ENCODE peak calls at places on chromosomes 7 and 10, in ten cellular contexts. U, R, Q, Y, X, B, G, K, A and M are unnamed samples.

GRCh38 chr10:74924251-74924954 is 98.0 kb downstream of the KAT6B start:
- DNase-seq in U (peak), R (no peak), Q (no peak), Y (no peak), X (peak), B (no peak), G (peak), K (peak), A (no peak), M (peak)

GRCh38 chr7:99525713-99526440 is 21.4 kb downstream of the ZKSCAN5 start:
- DNase-seq in U (peak), R (peak), Q (no peak), Y (no peak), X (no peak), B (no peak), G (no peak), K (no peak), A (no peak), M (no peak)

GRCh38 chr10:63197304-63198092 is 64.4 kb downstream of the NRBF2 start:
- DNase-seq in U (peak), R (no peak), Q (no peak), Y (no peak), X (peak), B (no peak), G (peak), K (peak), A (no peak), M (peak)

GRCh38 chr10:26488344-26488743 is 50.2 kb downstream of the APBB1IP start:
- DNase-seq in U (peak), R (no peak), Q (no peak), Y (no peak), X (no peak), B (no peak), G (peak), K (peak), A (no peak), M (no peak)

GRCh38 chr10:12839941-12840611 is 161.4 kb downstream of the CCDC3 start:
- DNase-seq in U (no peak), R (no peak), Q (no peak), Y (no peak), X (no peak), B (no peak), G (peak), K (peak), A (no peak), M (no peak)

GRCh38 chr10:6185039-6185716 is 17.6 kb upstream of the PFKFB3 start:
- DNase-seq in U (no peak), R (peak), Q (no peak), Y (no peak), X (no peak), B (no peak), G (no peak), K (no peak), A (no peak), M (no peak)

GRCh38 chr7:142549007-142549406 is 200.3 kb upstream of the PRSS1 start:
- DNase-seq in U (peak), R (no peak), Q (no peak), Y (no peak), X (peak), B (no peak), G (peak), K (peak), A (no peak), M (no peak)

GRCh38 chr10:52999258-52999657 is 226.7 kb upstream of the MBL2 start:
- DNase-seq in U (no peak), R (no peak), Q (no peak), Y (no peak), X (no peak), B (no peak), G (no peak), K (no peak), A (no peak), M (no peak)

GRCh38 chr7:70063371-70063770 is 465.1 kb downstream of the AUTS2 start:
- DNase-seq in U (no peak), R (no peak), Q (no peak), Y (no peak), X (no peak), B (no peak), G (no peak), K (no peak), A (no peak), M (no peak)

GRCh38 chr10:131230641-131231322 is 80.7 kb downstream of the TCERG1L start:
- DNase-seq in U (no peak), R (no peak), Q (peak), Y (peak), X (no peak), B (no peak), G (no peak), K (no peak), A (no peak), M (no peak)

GRCh38 chr10:70479626-70480253 is 1.2 kb downstream of the PALD1 start:
- DNase-seq in U (peak), R (no peak), Q (no peak), Y (no peak), X (no peak), B (peak), G (no peak), K (no peak), A (no peak), M (no peak)

GRCh38 chr10:70477661-70478162 is 855 bp upstream of the PALD1 start:
- DNase-seq in U (peak), R (peak), Q (peak), Y (no peak), X (peak), B (no peak), G (peak), K (peak), A (no peak), M (peak)

GRCh38 chr10:70478191-70479160 is at the start of gene PALD1:
- DNase-seq in U (peak), R (peak), Q (peak), Y (peak), X (no peak), B (peak), G (peak), K (peak), A (no peak), M (peak)

GRCh38 chr10:70480254-70480861 is 1.8 kb downstream of the PALD1 start:
- DNase-seq in U (no peak), R (no peak), Q (no peak), Y (no peak), X (no peak), B (no peak), G (no peak), K (no peak), A (no peak), M (no peak)

DNA sequence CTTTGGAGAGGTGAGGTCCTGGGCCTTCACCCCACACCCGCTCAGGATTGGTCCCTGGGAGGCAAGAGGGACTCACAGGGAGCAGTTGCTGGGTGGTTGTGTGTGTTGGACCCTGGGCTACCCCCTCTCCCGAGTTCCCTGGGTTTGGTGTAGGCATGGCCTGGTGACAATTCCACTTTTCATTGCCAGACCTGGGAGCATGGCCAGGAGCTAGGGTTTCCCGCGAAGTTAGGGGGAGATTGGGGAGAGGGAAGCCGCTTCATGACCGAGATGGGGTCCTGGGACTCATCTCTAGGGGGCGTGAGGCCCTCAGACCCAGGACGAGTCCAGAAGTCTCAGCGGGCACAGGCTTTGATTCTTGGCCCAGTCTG is 579 bp downstream of the PALD1 start:
- DNase-seq in U (no peak), R (peak), Q (no peak), Y (no peak), X (no peak), B (no peak), G (no peak), K (no peak), A (no peak), M (no peak)
- H3K4me3 ChIP-seq in U (peak), R (peak), Q (peak), Y (peak), X (no peak), B (peak), G (peak), K (no peak), A (peak), M (peak)

GRCh38 chr7:47759056-47759706 is 177.3 kb upstream of the TNS3 start:
- DNase-seq in U (peak), R (no peak), Q (no peak), Y (no peak), X (no peak), B (no peak), G (peak), K (no peak), A (no peak), M (no peak)
- TF ChIP-seq CTCF in U (peak), R (no peak), Q (no peak), Y (no peak), X (no peak), B (no peak), G (peak), K (peak), A (no peak), M (no peak)

DNA sequence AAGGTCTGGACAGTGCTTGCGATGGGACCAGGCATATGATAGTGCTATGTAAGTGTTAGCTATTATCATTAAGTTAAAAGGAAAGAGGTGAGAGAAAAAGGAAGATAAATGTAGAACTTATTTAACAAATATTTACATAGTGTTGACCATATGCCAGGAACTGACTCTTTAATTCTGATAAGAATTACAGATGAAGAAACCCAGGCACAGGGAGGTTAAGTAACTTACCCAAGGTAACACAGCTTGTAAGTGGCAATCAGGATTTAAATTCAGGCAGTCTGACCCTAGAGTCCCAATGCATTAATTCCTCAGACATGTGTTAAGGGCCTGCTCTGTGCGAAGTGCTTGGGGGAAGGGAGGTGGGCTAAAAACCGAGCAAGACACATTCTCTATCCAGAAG is 11.1 kb downstream of the FFAR4 start:
- DNase-seq in U (no peak), R (no peak), Q (no peak), Y (no peak), X (no peak), B (no peak), G (no peak), K (no peak), A (no peak), M (no peak)
- H3K4me3 ChIP-seq in U (no peak), R (no peak), Q (no peak), Y (no peak), X (no peak), B (no peak), G (no peak), K (no peak), A (no peak), M (no peak)

DNA sequence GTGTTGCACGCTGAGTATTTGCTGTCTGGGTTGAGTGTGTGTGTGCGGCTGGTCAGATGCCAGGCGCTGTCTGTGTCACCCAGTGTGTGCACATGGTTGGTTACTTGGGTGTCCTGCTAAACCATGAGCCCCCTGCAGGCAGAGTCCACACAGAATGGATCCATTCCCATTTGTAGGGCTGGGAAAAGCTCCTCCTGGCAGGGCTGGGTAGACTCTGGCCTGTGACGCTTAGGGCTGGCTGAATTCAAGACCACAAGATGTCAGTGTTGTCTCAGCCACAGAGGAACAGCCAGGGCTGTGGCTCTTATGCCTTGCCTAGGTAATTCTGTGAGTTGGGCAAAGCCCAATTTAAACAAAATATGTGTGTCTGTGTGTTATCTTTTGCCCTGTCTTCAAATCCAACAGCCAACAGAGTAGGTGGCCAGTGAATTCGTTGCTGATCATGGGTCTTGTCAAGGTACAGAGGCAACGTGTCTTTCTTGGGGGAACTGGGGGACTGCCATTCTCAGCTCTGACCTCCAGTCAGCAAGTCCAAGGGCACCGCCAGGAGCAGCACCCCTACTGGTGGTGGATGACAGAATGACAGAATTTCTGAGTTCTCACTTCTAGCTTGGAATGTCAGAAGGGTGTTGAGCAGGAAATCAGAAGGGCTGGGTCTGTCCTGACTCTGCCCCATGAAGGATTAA is 285.1 kb downstream of the CCSER2 start:
- DNase-seq in U (no peak), R (peak), Q (no peak), Y (peak), X (no peak), B (no peak), G (peak), K (peak), A (no peak), M (no peak)
- TF ChIP-seq CTCF in U (peak), R (peak), Q (no peak), Y (peak), X (peak), B (no peak), G (no peak), K (no peak), A (no peak), M (no peak)

GRCh38 chr7:155234950-155235789 is 62.5 kb upstream of the INSIG1 start:
- DNase-seq in U (no peak), R (no peak), Q (no peak), Y (peak), X (peak), B (no peak), G (no peak), K (peak), A (no peak), M (no peak)
- H3K4me3 ChIP-seq in U (no peak), R (no peak), Q (no peak), Y (no peak), X (no peak), B (no peak), G (no peak), K (no peak), A (no peak), M (no peak)